ENCODE peak calls at places on chromosomes 13 and 19, in eight cellular contexts. F is omental fat pad; Y is tibial nerve; A is stimulated activated CD4-positive, alpha-beta T cell treated with anti-CD3 and anti-CD28 coated beads, Interleukin-1b, Interleukin-23, amount 100 ng/mL, for 24 hours; B is AG09309; V is NCI-H1092; X is lung microvascular endothelial cell; U is naive thymus-derived CD8-positive, alpha-beta T cell. D is an unnamed sample.

GRCh38 chr13:40318366-40318765 is 348.1 kb downstream of the FOXO1 start:
- DNase-seq in U (no peak), Y (no peak), V (peak; percentile 5), B (no peak), X (peak; percentile 48), F (no peak), A (no peak), D (no peak)

GRCh38 chr13:106602178-106602577 is 34.2 kb upstream of the ARGLU1 start:
- DNase-seq in F (no peak), A (no peak), Y (no peak), U (no peak), B (no peak), X (no peak), V (peak; percentile 35), D (no peak)

GRCh38 chr19:19451429-19452240 is 46.2 kb downstream of the GATAD2A start:
- DNase-seq in U (no peak), V (no peak), Y (no peak), F (no peak), X (no peak), A (no peak), B (no peak), D (no peak)

GRCh38 chr19:1780272-1780957 is 27.1 kb downstream of the ONECUT3 start:
- DNase-seq in Y (no peak), A (no peak), F (no peak), U (no peak), B (no peak), V (no peak), X (no peak), D (no peak)

GRCh38 chr19:609001-609340 is 19.3 kb downstream of the HCN2 start:
- DNase-seq in V (no peak), B (no peak), X (peak; percentile 49), F (no peak), A (no peak), Y (peak; percentile 17), U (no peak), D (no peak)

GRCh38 chr19:4053423-4054324 is 13.0 kb downstream of the ZBTB7A start:
- DNase-seq in X (no peak), Y (no peak), A (no peak), F (no peak), B (no peak), U (no peak), V (no peak), D (no peak)

GRCh38 chr13:77779461-77780272 is 82.2 kb downstream of the SLAIN1 start:
- DNase-seq in Y (peak; percentile 66), U (no peak), B (peak; percentile 13), V (peak; percentile 64), F (no peak), X (peak; percentile 89), A (no peak), D (peak; percentile 69)

GRCh38 chr13:84137292-84137691 is 255.0 kb upstream of the SLITRK1 start:
- DNase-seq in A (no peak), Y (no peak), V (no peak), F (no peak), X (no peak), B (peak; percentile 21), U (peak; percentile 61), D (no peak)

GRCh38 chr19:37719111-37719926 is at the start of gene ZNF607:
- DNase-seq in U (peak; percentile 79), V (peak; percentile 85), B (peak; percentile 45), A (peak; percentile 75), X (peak; percentile 89), F (peak; percentile 70), Y (peak; percentile 61), D (peak; percentile 97)

GRCh38 chr19:43667524-43668405 is 2.2 kb downstream of the PLAUR start:
- DNase-seq in A (no peak), Y (no peak), X (no peak), V (no peak), B (no peak), F (peak; percentile 96), U (no peak), D (peak; percentile 16)

GRCh38 chr19:15812059-15812722 is 3.3 kb downstream of the OR10H1 start:
- DNase-seq in F (no peak), X (no peak), Y (peak; percentile 7), V (no peak), B (no peak), A (no peak), U (peak; percentile 64), D (no peak)

GRCh38 chr19:3712663-3713531 is 4.7 kb downstream of the TJP3 start:
- DNase-seq in Y (no peak), A (no peak), F (no peak), U (no peak), V (no peak), B (no peak), X (no peak), D (no peak)

GRCh38 chr13:98275711-98276171 is 98.7 kb upstream of the RNF113B start:
- DNase-seq in Y (no peak), B (no peak), A (no peak), X (no peak), U (no peak), V (no peak), F (no peak), D (no peak)

GRCh38 chr19:42272535-42272897 is 3.5 kb downstream of the CIC start:
- DNase-seq in U (no peak), A (no peak), F (no peak), B (no peak), X (no peak), Y (no peak), V (no peak), D (no peak)

GRCh38 chr13:47858678-47859050 is 142.4 kb downstream of the SUCLA2 start:
- DNase-seq in X (no peak), V (no peak), U (no peak), B (peak; percentile 75), F (no peak), A (no peak), Y (no peak), D (no peak)

GRCh38 chr13:74443623-74444022 is 309.4 kb upstream of the KLF12 start:
- DNase-seq in U (no peak), B (peak; percentile 52), Y (no peak), V (no peak), A (no peak), F (no peak), X (no peak), D (no peak)

D was measured in neural progenitor cell.